ENCODE peak calls at places on chromosomes 3 and 15, in eight cellular contexts. H is fibroblast of villous mesenchyme, M is PC-3, B is GM06990, S is fibroblast of pulmonary artery, Q is tibial artery, L is neural crest cell, T is AG04449. K is an unnamed sample.

GRCh38 chr3:28726840-28727239 is 378.2 kb upstream of the AZI2 start:
- DNase-seq in H (peak; percentile 23), M (peak; percentile 66), B (no peak), S (peak; percentile 47), Q (peak; percentile 34), L (peak; percentile 24), T (no peak), K (peak; percentile 48)

GRCh38 chr3:173618703-173619102 is 221.2 kb downstream of the NLGN1 start:
- DNase-seq in H (no peak), M (no peak), B (no peak), S (no peak), Q (no peak), L (no peak), T (no peak), K (no peak)

GRCh38 chr15:99466701-99467337 is 99.0 kb upstream of the MEF2A start:
- DNase-seq in H (peak; percentile 62), M (no peak), B (no peak), S (peak; percentile 89), Q (no peak), L (no peak), T (no peak), K (no peak)

GRCh38 chr15:98517051-98517450 is 131.3 kb upstream of the IGF1R start:
- DNase-seq in H (no peak), M (no peak), B (no peak), S (no peak), Q (no peak), L (no peak), T (no peak), K (no peak)

GRCh38 chr3:10398341-10398740 is 77.4 kb upstream of the SEC13 start:
- DNase-seq in H (no peak), M (no peak), B (no peak), S (no peak), Q (no peak), L (no peak), T (no peak), K (no peak)

GRCh38 chr3:43870844-43871626 is 180.3 kb downstream of the ABHD5 start:
- DNase-seq in H (no peak), M (peak; percentile 73), B (no peak), S (no peak), Q (no peak), L (no peak), T (no peak), K (no peak)

GRCh38 chr15:53591041-53591440 is 168.4 kb downstream of the WDR72 start:
- DNase-seq in H (no peak), M (no peak), B (no peak), S (no peak), Q (no peak), L (no peak), T (no peak), K (no peak)

GRCh38 chr3:42803800-42804112 is 534 bp downstream of the HIGD1A start:
- DNase-seq in H (no peak), M (no peak), B (no peak), S (peak; percentile 28), Q (no peak), L (no peak), T (no peak), K (peak; percentile 64)

GRCh38 chr3:167813169-167814123 is 77.9 kb downstream of the SERPINI1 start:
- DNase-seq in H (no peak), M (peak; percentile 30), B (no peak), S (no peak), Q (no peak), L (no peak), T (no peak), K (no peak)

GRCh38 chr3:192055946-192056345 is 595.0 kb downstream of the PYDC2 start:
- DNase-seq in H (no peak), M (no peak), B (no peak), S (no peak), Q (no peak), L (no peak), T (no peak), K (no peak)

GRCh38 chr3:126523745-126524428 is at the start of gene CHST13:
- DNase-seq in H (peak; percentile 49), M (peak; percentile 19), B (no peak), S (peak; percentile 30), Q (no peak), L (peak; percentile 47), T (no peak), K (peak; percentile 80)

GRCh38 chr15:98955980-98956723 is 51.4 kb downstream of the PGPEP1L start:
- DNase-seq in H (no peak), M (no peak), B (no peak), S (no peak), Q (no peak), L (no peak), T (no peak), K (no peak)

DNA sequence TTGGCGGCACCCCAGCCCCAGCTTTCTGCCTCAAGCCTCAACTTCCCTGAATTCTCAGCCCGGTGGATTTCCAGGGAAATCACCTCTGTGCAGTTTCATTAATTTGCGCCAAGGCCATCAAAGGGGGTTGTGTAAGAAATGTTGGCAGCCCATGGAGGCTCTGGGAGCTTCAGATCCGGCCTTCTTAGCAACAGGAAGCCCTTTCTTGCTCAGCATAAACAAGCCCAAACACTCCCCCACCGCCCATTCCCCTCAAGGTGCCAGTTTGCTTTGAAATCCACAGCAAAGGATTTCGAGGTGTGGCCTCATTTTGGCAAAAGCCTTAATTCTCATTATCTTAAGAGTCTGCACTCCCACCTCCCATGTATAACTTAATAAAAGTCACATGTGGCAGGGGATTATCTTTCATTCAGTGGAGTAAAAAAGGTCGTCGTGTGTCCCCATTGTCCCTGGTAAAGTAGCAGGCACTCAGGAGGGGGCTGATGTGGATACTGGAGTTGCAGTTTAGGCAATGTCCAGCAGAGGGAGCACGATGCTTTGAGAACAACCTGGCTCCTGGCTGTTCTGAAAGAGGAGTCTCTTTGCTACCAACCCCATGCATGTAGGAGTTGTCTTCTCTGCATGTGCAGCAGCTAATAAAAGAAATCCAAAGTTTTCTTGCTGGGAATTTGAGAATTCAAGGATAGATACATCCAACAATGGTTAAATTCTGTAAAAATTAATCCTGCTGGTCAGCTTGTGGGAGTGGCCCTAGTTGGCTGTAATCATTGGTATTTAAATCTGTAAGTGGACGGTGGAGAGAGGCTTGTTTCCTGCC is 39.5 kb downstream of the EBLN2 start:
- DNase-seq in H (peak; percentile 72), M (peak; percentile 92), B (no peak), S (peak; percentile 85), Q (peak; percentile 87), L (peak; percentile 94), T (peak; percentile 26), K (peak; percentile 91)
- TF ChIP-seq CTCF in H (peak; percentile 93), M (peak; percentile 96), B (peak; percentile 91), S (peak; percentile 96), Q (peak; percentile 94), L (peak; percentile 97), T (peak; percentile 93), K (peak; percentile 95)

GRCh38 chr3:39104961-39105686 is 2.3 kb downstream of the GORASP1 start:
- DNase-seq in H (no peak), M (peak; percentile 32), B (no peak), S (no peak), Q (no peak), L (no peak), T (no peak), K (no peak)

GRCh38 chr3:39101022-39101689 is 6.3 kb downstream of the GORASP1 start:
- DNase-seq in H (peak; percentile 24), M (peak; percentile 58), B (no peak), S (peak; percentile 49), Q (no peak), L (no peak), T (no peak), K (peak; percentile 38)

GRCh38 chr3:39103791-39104552 is 3.5 kb downstream of the GORASP1 start:
- DNase-seq in H (no peak), M (no peak), B (no peak), S (no peak), Q (no peak), L (no peak), T (no peak), K (no peak)

GRCh38 chr3:39102504-39103323 is 4.7 kb downstream of the GORASP1 start:
- DNase-seq in H (no peak), M (no peak), B (no peak), S (no peak), Q (no peak), L (no peak), T (no peak), K (no peak)

GRCh38 chr3:39103324-39103693 is 4.1 kb downstream of the GORASP1 start:
- DNase-seq in H (no peak), M (no peak), B (no peak), S (no peak), Q (no peak), L (no peak), T (no peak), K (no peak)
- TF ChIP-seq CTCF in H (no peak), M (peak; percentile 38), B (peak; percentile 33), S (peak; percentile 4), Q (no peak), L (peak; percentile 18), T (no peak), K (no peak)

DNA sequence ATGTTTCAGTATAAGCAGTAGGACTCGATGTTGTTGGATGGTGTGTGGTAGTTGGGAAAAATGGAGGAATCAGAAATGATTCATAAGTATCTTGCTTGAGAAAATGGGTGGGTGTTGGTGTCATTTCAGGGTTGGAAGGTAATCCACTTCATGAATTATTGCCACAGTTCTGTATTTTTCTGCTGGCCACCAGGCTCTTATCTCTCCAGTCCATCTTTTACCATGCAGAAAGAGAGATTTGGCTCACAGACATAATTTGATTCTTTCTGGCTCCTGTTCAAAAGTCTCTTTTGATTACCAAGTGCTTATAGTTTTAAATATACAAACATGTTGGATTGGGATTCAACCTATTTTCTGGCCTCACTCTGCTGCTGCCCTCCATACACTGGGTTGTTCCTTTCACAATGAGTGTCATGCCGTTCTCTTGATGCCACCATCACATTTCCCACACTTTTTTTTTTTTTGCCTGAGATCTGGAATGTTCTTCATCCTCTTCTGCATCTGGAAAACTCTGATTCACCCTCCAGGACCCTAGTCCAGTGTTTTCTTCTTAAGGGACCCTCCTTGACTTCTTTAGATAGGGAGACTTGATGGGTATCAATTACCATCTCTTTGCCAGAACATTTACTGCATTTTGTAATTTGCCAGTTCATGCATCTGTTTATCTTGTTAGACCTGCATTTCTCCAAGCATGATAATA is 69.4 kb upstream of the GAP43 start:
- DNase-seq in H (no peak), M (no peak), B (no peak), S (no peak), Q (no peak), L (no peak), T (no peak), K (no peak)
- TF ChIP-seq CTCF in H (no peak), M (no peak), B (no peak), S (no peak), Q (no peak), L (no peak), T (no peak), K (no peak)

DNA sequence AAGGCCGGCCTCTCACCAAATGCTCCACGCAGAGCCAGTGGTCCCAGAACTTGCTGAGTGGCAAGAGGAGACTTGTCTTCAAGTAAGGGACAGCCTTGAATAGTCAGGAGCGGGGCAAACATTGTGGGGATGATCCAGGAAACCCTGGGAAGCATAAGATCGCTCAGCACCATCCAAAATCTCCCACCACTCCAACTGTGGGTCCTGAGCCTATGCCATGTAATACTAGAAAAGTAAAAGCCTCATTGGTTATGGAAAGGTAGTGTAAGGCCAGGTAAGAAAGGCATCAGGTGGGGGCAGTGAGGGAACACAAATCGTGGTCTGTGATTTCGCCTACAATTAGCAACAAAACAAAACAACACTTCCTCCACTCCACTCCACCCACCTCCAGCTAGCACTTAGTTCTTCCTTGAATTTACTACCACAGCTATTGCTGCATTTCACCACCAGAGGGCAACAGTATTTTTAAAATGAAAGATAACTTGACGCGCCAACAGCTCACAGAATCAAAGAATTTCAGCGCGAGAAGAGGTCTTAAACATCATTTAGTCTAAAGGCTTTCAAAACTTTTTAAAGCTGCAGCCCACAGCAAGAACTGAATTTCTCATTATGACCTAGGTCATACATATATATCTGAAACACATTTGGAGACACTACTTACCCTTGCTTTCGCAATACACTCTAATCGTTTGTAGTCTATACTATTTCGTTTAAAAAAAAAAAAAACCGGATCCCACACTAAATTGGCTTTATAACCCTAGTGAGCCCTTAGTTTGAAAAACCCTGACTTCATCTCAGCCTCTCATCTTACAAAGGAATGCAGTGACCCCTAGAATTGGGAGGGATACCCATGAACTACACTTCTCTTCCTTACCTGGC is 4.5 kb downstream of the RARRES1 start:
- DNase-seq in H (peak; percentile 85), M (peak; percentile 84), B (peak; percentile 11), S (peak; percentile 87), Q (peak; percentile 63), L (peak; percentile 51), T (no peak), K (peak; percentile 43)
- TF ChIP-seq CTCF in H (peak; percentile 82), M (peak; percentile 83), B (peak; percentile 79), S (peak; percentile 82), Q (peak; percentile 83), L (peak; percentile 87), T (peak; percentile 56), K (peak; percentile 76)